ENCODE peak calls at places on chromosomes 12 and 14, in seven cellular contexts. F, Y, K, S, B, W and U are unnamed samples. For H3K4me1, the result is how much of the 10 kb centered on the place peaks cover.

GRCh38 chr12:127625372-127625771 is 641.6 kb upstream of the TMEM132C start:
- DNase-seq in W (no peak), Y (no peak), S (no peak), K (no peak), F (no peak), B (no peak), U (no peak)

GRCh38 chr14:69138189-69138535 is 14.8 kb downstream of the DCAF5 start:
- DNase-seq in Y (no peak), F (no peak), W (no peak), K (no peak), B (no peak), S (no peak), U (no peak)

GRCh38 chr12:6073426-6073825 is 51.0 kb downstream of the VWF start:
- DNase-seq in B (no peak), F (no peak), W (no peak), Y (no peak), K (peak), S (no peak), U (no peak)

GRCh38 chr14:68476212-68476964 is 316.5 kb downstream of the ZFP36L1 start:
- DNase-seq in B (peak), F (no peak), W (peak), Y (no peak), S (no peak), K (peak), U (no peak)

GRCh38 chr12:30840715-30841114 is 85.8 kb upstream of the TSPAN11 start:
- DNase-seq in K (no peak), B (no peak), Y (no peak), W (no peak), S (no peak), F (no peak), U (no peak)

GRCh38 chr12:100404769-100405407 is 48.0 kb downstream of the SLC17A8 start:
- DNase-seq in F (no peak), W (peak), B (no peak), Y (peak), S (peak), K (peak), U (peak)

GRCh38 chr14:28141662-28142061 is 624.9 kb upstream of the FOXG1 start:
- DNase-seq in S (no peak), K (no peak), F (no peak), Y (no peak), B (no peak), W (no peak), U (no peak)

GRCh38 chr12:106033161-106033675 is 105.5 kb downstream of the NUAK1 start:
- DNase-seq in K (no peak), B (no peak), W (no peak), F (no peak), Y (no peak), S (no peak), U (no peak)

GRCh38 chr14:73591690-73592448 is at the start of gene ACOT4:
- DNase-seq in B (peak), S (no peak), W (peak), Y (peak), F (peak), K (no peak), U (peak)

GRCh38 chr12:3965096-3965495 is 91.9 kb upstream of the PARP11 start:
- DNase-seq in W (no peak), B (no peak), K (no peak), Y (peak), F (no peak), S (no peak), U (no peak)

GRCh38 chr14:97179573-97179972 is 382.4 kb downstream of the VRK1 start:
- DNase-seq in W (no peak), S (no peak), B (no peak), Y (no peak), F (no peak), K (no peak), U (no peak)

GRCh38 chr14:33026850-33027420 is 88.3 kb downstream of the NPAS3 start:
- DNase-seq in B (peak), K (no peak), S (no peak), Y (no peak), F (no peak), W (no peak), U (no peak)

DNA sequence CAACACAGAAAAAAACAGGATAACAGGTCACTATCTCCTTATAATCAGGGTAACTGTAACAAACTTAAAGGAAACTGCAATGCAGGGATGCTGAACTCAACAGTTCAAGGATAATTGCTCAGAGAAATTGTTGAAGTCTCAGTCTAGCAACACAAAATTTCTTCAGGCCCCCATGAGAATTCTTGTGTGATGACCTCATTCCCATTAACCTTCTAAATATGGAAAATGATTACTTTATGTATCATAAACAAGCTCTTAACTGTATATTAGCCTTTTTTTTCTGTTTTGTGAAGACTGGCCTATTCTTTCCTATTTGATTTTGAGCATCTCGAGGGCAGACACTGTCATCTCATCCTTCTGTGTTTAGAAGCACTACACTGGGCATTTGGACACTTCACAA is 47.1 kb downstream of the IGF1 start:
- DNase-seq in F (no peak), W (no peak), K (no peak), S (no peak), Y (no peak), B (no peak), U (no peak)
- H3K4me1 ChIP-seq in F (under half), W (under half), K (under half), S (under half), Y (under half), B (under half), U (under half)

GRCh38 chr12:108683906-108684556 is 47.3 kb downstream of the CORO1C start:
- DNase-seq in K (peak), F (no peak), W (no peak), Y (no peak), S (no peak), B (no peak), U (peak)
- H3K4me1 ChIP-seq in K (half or more), F (under half), W (under half), Y (under half), S (under half), B (under half), U (under half)

GRCh38 chr12:50574621-50575348 is 70.0 kb downstream of the DIP2B start:
- DNase-seq in F (no peak), S (no peak), B (no peak), Y (no peak), W (no peak), K (peak), U (no peak)
- H3K4me1 ChIP-seq in F (under half), S (under half), B (under half), Y (under half), W (under half), K (half or more), U (under half)

GRCh38 chr12:112843272-112843671 is 51.7 kb downstream of the RPH3A start:
- DNase-seq in B (no peak), W (no peak), K (no peak), S (no peak), F (no peak), Y (no peak), U (no peak)
- H3K4me1 ChIP-seq in B (under half), W (under half), K (under half), S (under half), F (under half), Y (under half), U (under half)

GRCh38 chr12:65499167-65499566 is 220.7 kb downstream of the MSRB3 start:
- DNase-seq in K (no peak), B (no peak), Y (no peak), W (no peak), S (no peak), F (no peak), U (no peak)

GRCh38 chr12:65496617-65497016 is 218.1 kb downstream of the MSRB3 start:
- DNase-seq in B (peak), K (no peak), F (no peak), Y (no peak), S (no peak), W (no peak), U (no peak)

GRCh38 chr12:65500121-65500846 is 221.8 kb downstream of the MSRB3 start:
- DNase-seq in Y (no peak), W (peak), B (no peak), K (no peak), F (no peak), S (no peak), U (no peak)

GRCh38 chr12:65495233-65495632 is 216.8 kb downstream of the MSRB3 start:
- DNase-seq in K (peak), S (no peak), B (no peak), F (no peak), Y (no peak), W (peak), U (no peak)

DNA sequence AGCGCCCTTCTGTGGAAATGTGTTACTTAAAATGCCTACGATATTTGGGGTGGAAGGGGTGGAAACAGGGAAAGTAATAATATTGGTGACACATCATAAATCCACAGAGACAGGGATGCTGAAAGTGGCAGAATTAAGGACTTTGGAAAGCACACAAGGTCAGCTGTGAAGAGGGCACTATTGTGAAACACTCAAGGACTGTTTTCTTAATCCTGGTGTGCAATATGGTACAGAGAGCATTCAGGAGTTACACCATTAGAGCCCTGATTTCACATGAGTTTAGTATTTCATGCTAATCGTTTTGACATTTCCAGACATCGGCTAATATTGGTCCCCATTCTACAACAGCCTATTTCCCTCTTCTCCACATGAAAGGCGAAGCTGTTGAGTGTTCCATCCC is 219.2 kb downstream of the MSRB3 start:
- DNase-seq in F (no peak), W (no peak), B (no peak), K (peak), Y (no peak), S (no peak), U (no peak)
- H3K4me1 ChIP-seq in F (under half), W (under half), B (under half), K (under half), Y (under half), S (under half), U (under half)

GRCh38 chr12:68223067-68223747 is 2.4 kb downstream of the IL26 start:
- DNase-seq in B (peak), Y (peak), S (peak), K (peak), W (peak), F (peak), U (peak)

GRCh38 chr12:68224613-68225285 is 861 bp downstream of the IL26 start:
- DNase-seq in S (no peak), B (no peak), K (no peak), W (peak), F (no peak), Y (no peak), U (no peak)

GRCh38 chr12:68222336-68222735 is 3.3 kb downstream of the IL26 start:
- DNase-seq in F (no peak), W (no peak), Y (no peak), B (no peak), S (no peak), K (no peak), U (no peak)

GRCh38 chr12:68227356-68227755 is 1.7 kb upstream of the IL26 start:
- DNase-seq in W (no peak), S (no peak), B (no peak), Y (no peak), F (no peak), K (no peak), U (no peak)

DNA sequence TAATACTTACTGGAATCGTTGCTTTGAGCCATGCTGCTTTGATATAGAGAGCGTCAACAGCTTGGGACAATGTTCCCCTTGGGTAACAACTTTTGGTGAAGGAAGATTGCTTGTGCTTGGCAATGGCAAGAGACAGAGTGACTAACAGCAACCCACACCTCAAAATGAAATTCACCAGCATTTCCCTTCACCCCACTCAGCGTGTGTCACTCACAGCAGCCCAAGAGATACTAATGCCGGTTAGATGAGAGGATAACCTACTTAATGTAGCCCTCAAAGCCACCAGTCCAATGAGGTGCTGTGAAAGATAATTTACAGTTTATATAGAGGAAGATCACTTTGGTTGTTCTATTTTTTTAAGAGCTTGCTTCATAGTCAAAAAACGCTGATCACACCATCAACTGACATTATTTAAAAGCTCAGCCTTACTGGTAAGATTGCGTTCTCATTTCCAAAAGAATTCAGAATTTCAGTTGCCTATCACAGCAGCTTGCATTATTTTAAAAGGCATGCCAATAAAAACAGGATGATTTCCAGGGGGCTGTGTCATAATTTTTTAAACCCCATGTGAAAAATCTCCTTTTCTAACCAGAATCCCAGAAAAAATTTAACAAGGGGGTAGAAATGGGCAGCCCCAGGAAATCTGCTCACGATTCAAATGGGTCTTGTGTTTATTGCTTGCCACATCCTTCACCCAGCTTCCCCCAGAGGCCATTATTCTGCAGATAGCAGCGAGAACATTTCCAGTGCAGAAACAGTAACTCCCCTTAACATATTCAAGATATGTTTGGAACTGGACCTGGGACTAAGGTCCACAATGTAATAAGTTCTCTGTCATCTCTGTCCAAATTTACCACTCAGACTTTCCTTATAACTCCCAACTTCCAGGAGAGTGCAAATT is at the start of gene IL26:
- DNase-seq in F (no peak), S (no peak), Y (no peak), B (no peak), K (no peak), W (no peak), U (no peak)
- H3K4me1 ChIP-seq in F (under half), S (under half), Y (under half), B (under half), K (under half), W (under half), U (under half)